ENCODE peak calls at places on chromosomes 6 and 20, in four cellular contexts. N is upper lobe of left lung, O is GM12878, W is A549. P is an unnamed sample.

GRCh38 chr6:85641916-85642773 is 541 bp downstream of the SYNCRIP start:
- ATAC-seq in O (peak; percentile 20), W (peak; percentile 26), N (peak; percentile 16), P (no peak)

GRCh38 chr6:10743514-10743913 is 4.1 kb upstream of the TMEM14B start:
- ATAC-seq in O (no peak), W (no peak), N (no peak), P (no peak)

GRCh38 chr6:37624606-37625574 is 72.8 kb downstream of the MDGA1 start:
- ATAC-seq in O (peak; percentile 76), N (peak; percentile 65), W (peak; percentile 63), P (peak; percentile 56)

GRCh38 chr20:1888796-1889463 is 6.3 kb upstream of the SIRPA start:
- ATAC-seq in W (no peak), O (peak; percentile 37), N (peak; percentile 56), P (peak; percentile 59)

GRCh38 chr6:131998255-131998982 is 47.2 kb upstream of the CCN2 start:
- ATAC-seq in O (no peak), W (no peak), N (no peak), P (peak; percentile 43)

GRCh38 chr6:57177545-57178225 is 5.6 kb downstream of the BAG2 start:
- ATAC-seq in O (no peak), W (no peak), N (peak; percentile 77), P (peak; percentile 83)

GRCh38 chr6:31652925-31653724 is 664 bp upstream of the BAG6 start:
- ATAC-seq in N (peak; percentile 91), W (peak; percentile 78), O (peak; percentile 84), P (peak; percentile 80)

GRCh38 chr20:667351-668034 is 8.1 kb downstream of the SCRT2 start:
- ATAC-seq in O (peak; percentile 88), N (peak; percentile 74), W (no peak), P (no peak)

GRCh38 chr6:26394289-26394688 is 7.8 kb upstream of the BTN3A1 start:
- ATAC-seq in N (no peak), W (no peak), O (no peak), P (no peak)

GRCh38 chr6:2124260-2124709 is 121.1 kb downstream of the GMDS start:
- ATAC-seq in W (no peak), O (no peak), N (no peak), P (peak; percentile 63)

GRCh38 chr20:51345601-51346101 is 196.9 kb downstream of the NFATC2 start:
- ATAC-seq in W (peak; percentile 70), O (no peak), N (peak; percentile 86), P (peak; percentile 60)

GRCh38 chr6:142377112-142377848 is 75.5 kb downstream of the ADGRG6 start:
- ATAC-seq in O (no peak), W (peak; percentile 86), N (peak; percentile 25), P (no peak)

GRCh38 chr6:303948-304558 is 11.8 kb downstream of the DUSP22 start:
- ATAC-seq in N (peak; percentile 5), O (no peak), W (no peak), P (no peak)

GRCh38 chr20:49717693-49718092 is 4.0 kb upstream of the B4GALT5 start:
- ATAC-seq in W (peak; percentile 22), O (no peak), N (no peak), P (no peak)

GRCh38 chr20:32971703-32972161 is 32.5 kb downstream of the SUN5 start:
- ATAC-seq in O (peak; percentile 51), W (no peak), N (no peak), P (no peak)

GRCh38 chr6:26232950-26233607 is 131.9 kb upstream of the BTN3A2 start:
- ATAC-seq in O (peak; percentile 44), N (no peak), W (peak; percentile 54), P (no peak)

GRCh38 chr6:84417261-84417660 is 189.8 kb upstream of the CEP162 start:
- ATAC-seq in N (no peak), O (no peak), W (no peak), P (no peak)

GRCh38 chr6:35727206-35727934 is 9.5 kb upstream of the ARMC12 start:
- ATAC-seq in W (peak; percentile 42), O (peak; percentile 34), N (peak; percentile 49), P (peak; percentile 54)

GRCh38 chr6:53294095-53294494 is 54.7 kb downstream of the ELOVL5 start:
- ATAC-seq in W (no peak), N (no peak), O (peak; percentile 61), P (no peak)

GRCh38 chr6:94238868-94239267 is 819.5 kb upstream of the EPHA7 start:
- ATAC-seq in O (peak; percentile 70), N (no peak), W (no peak), P (no peak)

GRCh38 chr6:25635886-25636317 is 16.1 kb upstream of the SCGN start:
- ATAC-seq in N (no peak), O (no peak), W (no peak), P (no peak)

GRCh38 chr6:122365775-122366403 is 33.6 kb upstream of the HSF2 start:
- ATAC-seq in O (no peak), N (no peak), W (no peak), P (no peak)

GRCh38 chr20:36122931-36123288 is 31.6 kb upstream of the EPB41L1 start:
- ATAC-seq in O (no peak), W (no peak), N (no peak), P (no peak)

GRCh38 chr6:33696076-33696475 is 15.4 kb downstream of the UQCC2 start:
- ATAC-seq in O (no peak), N (no peak), W (no peak), P (no peak)

GRCh38 chr6:114619621-114620020 is 276.8 kb upstream of the HS3ST5 start:
- ATAC-seq in N (no peak), O (no peak), W (no peak), P (no peak)

GRCh38 chr20:1489764-1490436 is 1.3 kb downstream of the SIRPB2 start:
- ATAC-seq in W (peak; percentile 47), O (no peak), N (peak; percentile 78), P (peak; percentile 60)

GRCh38 chr6:113018351-113019151 is 671.4 kb downstream of the RFPL4B start:
- ATAC-seq in N (peak; percentile 92), O (no peak), W (no peak), P (peak; percentile 81)

GRCh38 chr6:154463573-154464419 is 46.7 kb downstream of the CNKSR3 start:
- ATAC-seq in O (no peak), W (no peak), N (no peak), P (no peak)

GRCh38 chr6:51163843-51164529 is 345.3 kb downstream of the TFAP2B start:
- ATAC-seq in O (no peak), N (no peak), W (no peak), P (no peak)

GRCh38 chr20:7416382-7416781 is 523.9 kb downstream of the HAO1 start:
- ATAC-seq in N (no peak), O (no peak), W (no peak), P (no peak)

GRCh38 chr6:80028591-80028990 is 24.1 kb downstream of the TTK start:
- ATAC-seq in O (no peak), N (no peak), W (no peak), P (no peak)

GRCh38 chr20:60115452-60115851 is 157.2 kb downstream of the CDH26 start:
- ATAC-seq in W (no peak), O (no peak), N (peak; percentile 58), P (peak; percentile 44)

GRCh38 chr20:50110141-50111047 is 2.6 kb downstream of the UBE2V1 start:
- ATAC-seq in N (no peak), O (peak; percentile 55), W (no peak), P (no peak)

DNA sequence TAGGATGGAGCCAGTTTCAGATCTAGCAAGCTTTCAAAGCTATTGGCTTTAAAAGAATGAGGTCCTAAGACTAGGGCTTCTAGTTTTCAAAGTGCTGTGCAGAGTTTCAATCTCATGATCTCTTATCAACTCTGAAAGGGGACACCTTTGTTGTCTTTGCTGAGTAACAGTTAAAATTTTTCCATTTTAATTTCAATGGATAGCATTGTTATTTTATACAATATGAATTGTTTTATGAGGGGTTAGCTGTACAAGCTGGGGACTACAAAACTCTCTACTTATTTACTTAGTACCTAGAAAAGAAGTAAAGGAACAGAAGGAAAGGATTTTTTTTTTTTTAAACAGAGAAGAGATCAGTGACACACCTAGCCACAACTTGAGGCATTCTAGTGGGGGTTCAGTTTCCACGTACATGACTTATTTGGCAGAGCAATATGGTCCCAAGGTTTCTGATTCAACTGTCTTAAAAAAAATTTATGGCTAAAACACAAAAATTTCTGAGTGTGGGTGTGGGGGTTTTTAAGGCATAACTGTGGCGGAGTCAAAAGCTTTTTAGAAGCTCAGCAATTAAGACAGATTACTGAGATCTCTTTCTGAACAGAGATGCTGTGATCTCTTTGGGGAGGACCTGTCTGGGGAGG is 46.1 kb upstream of the JAG1 start:
- ATAC-seq in N (no peak), W (no peak), O (no peak), P (no peak)
- H3K4me3 ChIP-seq in N (no peak overlapping the region), W (no peak overlapping the region), O (no peak overlapping the region), P (no peak overlapping the region)

GRCh38 chr6:73514746-73515110 is 6.1 kb downstream of the EEF1A1 start:
- ATAC-seq in O (peak; percentile 12), W (peak; percentile 0), N (no peak), P (no peak)
- TF ChIP-seq EP300 in O (no peak), W (no peak), N (no peak), P (no peak)

GRCh38 chr6:158939255-158940170 is 60.5 kb downstream of the RSPH3 start:
- ATAC-seq in N (peak; percentile 58), W (no peak), O (peak; percentile 74), P (no peak)
- H3K4me3 ChIP-seq in N (peak overlapping the region; percentile 9), W (peak overlapping the region; percentile 24), O (peak overlapping the region; percentile 55), P (no peak overlapping the region)

GRCh38 chr20:4966826-4967751 is 34.2 kb downstream of the SLC23A2 start:
- ATAC-seq in W (peak; percentile 67), N (no peak), O (no peak), P (no peak)
- TF ChIP-seq EP300 in W (peak; percentile 95), N (no peak), O (no peak), P (no peak)

GRCh38 chr6:156830126-156830525 is 52.9 kb downstream of the ARID1B start:
- ATAC-seq in W (no peak), N (no peak), O (no peak), P (no peak)
- H3K4me3 ChIP-seq in W (no peak overlapping the region), N (no peak overlapping the region), O (no peak overlapping the region), P (no peak overlapping the region)

DNA sequence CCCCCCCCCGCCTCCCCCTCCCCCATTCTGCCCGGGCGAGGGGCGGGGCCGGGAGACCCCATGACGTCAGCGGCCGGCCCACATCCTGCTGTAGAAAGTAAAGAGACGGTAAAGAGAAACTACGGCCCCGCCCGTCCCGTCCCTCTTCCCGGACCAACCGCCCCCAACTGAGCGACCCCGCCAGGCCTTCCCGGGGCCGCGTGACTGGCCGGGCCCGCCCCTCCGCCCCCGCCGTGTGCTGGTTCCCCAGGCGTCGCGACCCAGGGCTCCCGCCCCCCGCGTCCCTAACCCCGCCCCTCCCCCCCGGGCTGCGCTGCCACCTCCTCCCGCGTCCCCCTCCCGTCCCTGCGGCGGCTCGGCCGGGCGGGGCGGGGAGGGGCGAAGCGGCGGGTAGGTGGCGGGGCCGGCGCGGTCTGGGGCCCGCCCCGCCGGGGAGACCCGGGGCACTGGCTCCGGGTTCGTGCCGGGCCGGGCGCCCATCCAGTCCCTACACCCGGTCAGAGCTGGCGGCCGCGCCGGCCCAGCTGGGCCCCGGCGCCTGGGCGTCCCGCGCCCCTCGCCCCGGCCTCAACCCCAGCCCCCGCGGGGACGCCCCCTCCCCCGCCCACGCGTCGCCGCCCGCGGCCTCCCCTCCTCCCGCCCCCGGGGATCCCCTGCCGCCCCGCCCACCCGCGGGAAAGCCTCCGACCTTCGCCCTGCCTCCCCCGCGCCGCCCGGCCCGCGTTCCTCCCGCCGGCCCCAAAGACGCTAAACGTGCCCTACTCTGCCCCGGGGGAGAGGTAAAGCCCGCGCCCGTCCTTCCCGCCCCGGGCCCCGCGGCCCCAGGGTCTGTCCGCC is 618 bp upstream of the HIVEP1 start:
- ATAC-seq in W (peak; percentile 66), N (peak; percentile 93), O (peak; percentile 74), P (peak; percentile 92)
- TF ChIP-seq EP300 in W (no peak), N (no peak), O (peak; percentile 47), P (no peak)

P was measured in gastroesophageal sphincter.